ENCODE peak calls at places on chromosomes 4 and X, in ten cellular contexts. One of them, this sample, is unnamed.

GRCh38 chr4:40493160-40493559 is 136.5 kb downstream of the RBM47 start:
- DNase-seq in heart left ventricle: no peak
- DNase-seq in K562: no peak
- DNase-seq in CD8-positive, alpha-beta T cell: no peak
- DNase-seq in body of pancreas: no peak
- DNase-seq in H9: no peak
- DNase-seq in breast epithelium: no peak
- DNase-seq in AG04450: no peak
- DNase-seq in CD4-positive, alpha-beta T cell: no peak
- DNase-seq in right cardiac atrium: no peak
- DNase-seq in this sample: no peak

GRCh38 chr4:73450398-73451004 is 14.5 kb downstream of the AFP start:
- DNase-seq in heart left ventricle: peak; percentile 61
- DNase-seq in K562: peak; percentile 8
- DNase-seq in CD8-positive, alpha-beta T cell: no peak
- DNase-seq in body of pancreas: peak; percentile 57
- DNase-seq in H9: peak; percentile 35
- DNase-seq in breast epithelium: no peak
- DNase-seq in AG04450: peak; percentile 60
- DNase-seq in CD4-positive, alpha-beta T cell: no peak
- DNase-seq in right cardiac atrium: peak; percentile 87
- DNase-seq in this sample: no peak

GRCh38 chrX:40420899-40421729 is 159.7 kb upstream of the ATP6AP2 start:
- DNase-seq in heart left ventricle: peak; percentile 56
- DNase-seq in K562: no peak
- DNase-seq in CD8-positive, alpha-beta T cell: no peak
- DNase-seq in body of pancreas: no peak
- DNase-seq in H9: no peak
- DNase-seq in breast epithelium: no peak
- DNase-seq in AG04450: no peak
- DNase-seq in CD4-positive, alpha-beta T cell: no peak
- DNase-seq in right cardiac atrium: peak; percentile 74
- DNase-seq in this sample: no peak

GRCh38 chr4:80434238-80434637 is 98.7 kb downstream of the CFAP299 start:
- DNase-seq in heart left ventricle: no peak
- DNase-seq in K562: no peak
- DNase-seq in CD8-positive, alpha-beta T cell: no peak
- DNase-seq in body of pancreas: no peak
- DNase-seq in H9: no peak
- DNase-seq in breast epithelium: no peak
- DNase-seq in AG04450: peak; percentile 53
- DNase-seq in CD4-positive, alpha-beta T cell: no peak
- DNase-seq in right cardiac atrium: no peak
- DNase-seq in this sample: no peak

GRCh38 chr4:76155979-76156378 is 7.8 kb upstream of the NUP54 start:
- DNase-seq in heart left ventricle: no peak
- DNase-seq in K562: no peak
- DNase-seq in CD8-positive, alpha-beta T cell: no peak
- DNase-seq in body of pancreas: no peak
- DNase-seq in H9: no peak
- DNase-seq in breast epithelium: no peak
- DNase-seq in AG04450: no peak
- DNase-seq in CD4-positive, alpha-beta T cell: no peak
- DNase-seq in right cardiac atrium: no peak
- DNase-seq in this sample: no peak

GRCh38 chr4:97987019-97987648 is 156.1 kb downstream of the STPG2 start:
- DNase-seq in heart left ventricle: no peak
- DNase-seq in K562: no peak
- DNase-seq in CD8-positive, alpha-beta T cell: no peak
- DNase-seq in body of pancreas: no peak
- DNase-seq in H9: no peak
- DNase-seq in breast epithelium: no peak
- DNase-seq in AG04450: no peak
- DNase-seq in CD4-positive, alpha-beta T cell: no peak
- DNase-seq in right cardiac atrium: no peak
- DNase-seq in this sample: no peak

GRCh38 chrX:54529559-54530357 is at the start of gene GNL3L:
- DNase-seq in heart left ventricle: peak; percentile 92
- DNase-seq in K562: peak; percentile 92
- DNase-seq in CD8-positive, alpha-beta T cell: peak; percentile 60
- DNase-seq in body of pancreas: peak; percentile 91
- DNase-seq in H9: peak; percentile 89
- DNase-seq in breast epithelium: peak; percentile 83
- DNase-seq in AG04450: peak; percentile 61
- DNase-seq in CD4-positive, alpha-beta T cell: peak; percentile 56
- DNase-seq in right cardiac atrium: peak; percentile 96
- DNase-seq in this sample: peak; percentile 70

GRCh38 chr4:72791054-72791453 is 222.0 kb upstream of the ADAMTS3 start:
- DNase-seq in heart left ventricle: no peak
- DNase-seq in K562: no peak
- DNase-seq in CD8-positive, alpha-beta T cell: no peak
- DNase-seq in body of pancreas: no peak
- DNase-seq in H9: no peak
- DNase-seq in breast epithelium: no peak
- DNase-seq in AG04450: no peak
- DNase-seq in CD4-positive, alpha-beta T cell: no peak
- DNase-seq in right cardiac atrium: no peak
- DNase-seq in this sample: no peak

GRCh38 chr4:99816611-99817309 is at the start of gene DAPP1:
- DNase-seq in heart left ventricle: peak; percentile 60
- DNase-seq in K562: no peak
- DNase-seq in CD8-positive, alpha-beta T cell: peak; percentile 50
- DNase-seq in body of pancreas: peak; percentile 22
- DNase-seq in H9: no peak
- DNase-seq in breast epithelium: peak; percentile 61
- DNase-seq in AG04450: no peak
- DNase-seq in CD4-positive, alpha-beta T cell: peak; percentile 60
- DNase-seq in right cardiac atrium: peak; percentile 67
- DNase-seq in this sample: peak; percentile 63

GRCh38 chr4:95155759-95156451 is 392.9 kb downstream of the UNC5C start:
- DNase-seq in heart left ventricle: no peak
- DNase-seq in K562: peak; percentile 48
- DNase-seq in CD8-positive, alpha-beta T cell: no peak
- DNase-seq in body of pancreas: no peak
- DNase-seq in H9: no peak
- DNase-seq in breast epithelium: no peak
- DNase-seq in AG04450: no peak
- DNase-seq in CD4-positive, alpha-beta T cell: no peak
- DNase-seq in right cardiac atrium: no peak
- DNase-seq in this sample: no peak

GRCh38 chr4:126419266-126419665 is 1104.5 kb downstream of the FAT4 start:
- DNase-seq in heart left ventricle: no peak
- DNase-seq in K562: no peak
- DNase-seq in CD8-positive, alpha-beta T cell: no peak
- DNase-seq in body of pancreas: no peak
- DNase-seq in H9: no peak
- DNase-seq in breast epithelium: no peak
- DNase-seq in AG04450: no peak
- DNase-seq in CD4-positive, alpha-beta T cell: no peak
- DNase-seq in right cardiac atrium: no peak
- DNase-seq in this sample: no peak

GRCh38 chr4:168743576-168743975 is 246.7 kb downstream of the PALLD start:
- DNase-seq in heart left ventricle: no peak
- DNase-seq in K562: no peak
- DNase-seq in CD8-positive, alpha-beta T cell: no peak
- DNase-seq in body of pancreas: no peak
- DNase-seq in H9: no peak
- DNase-seq in breast epithelium: no peak
- DNase-seq in AG04450: peak; percentile 74
- DNase-seq in CD4-positive, alpha-beta T cell: no peak
- DNase-seq in right cardiac atrium: no peak
- DNase-seq in this sample: no peak

GRCh38 chr4:47716017-47716416 is 121.8 kb downstream of the CORIN start:
- DNase-seq in heart left ventricle: no peak
- DNase-seq in K562: no peak
- DNase-seq in CD8-positive, alpha-beta T cell: no peak
- DNase-seq in body of pancreas: no peak
- DNase-seq in H9: no peak
- DNase-seq in breast epithelium: no peak
- DNase-seq in AG04450: no peak
- DNase-seq in CD4-positive, alpha-beta T cell: no peak
- DNase-seq in right cardiac atrium: no peak
- DNase-seq in this sample: no peak

DNA sequence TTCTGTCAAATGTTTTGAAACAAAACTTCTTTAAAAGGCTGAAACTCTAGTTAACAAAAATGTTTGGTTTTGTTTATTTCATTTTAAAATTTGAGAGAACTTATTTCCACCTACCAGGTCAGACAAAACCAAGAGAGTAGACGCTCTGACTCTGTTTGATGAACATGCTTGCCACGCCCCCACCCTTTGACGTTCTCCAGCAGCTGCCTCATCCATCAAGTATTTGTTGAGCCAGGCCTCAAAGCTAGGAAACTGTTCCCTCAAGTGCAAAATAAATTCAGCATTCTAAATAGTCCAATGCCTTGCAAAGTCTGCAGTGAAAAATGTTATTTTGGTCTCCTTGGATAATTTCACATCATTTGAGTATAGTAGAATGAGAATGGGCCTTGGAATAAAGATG is 121.6 kb downstream of the GUCY2F start:
- DNase-seq in heart left ventricle: no peak
- DNase-seq in K562: no peak
- DNase-seq in CD8-positive, alpha-beta T cell: no peak
- DNase-seq in body of pancreas: no peak
- DNase-seq in H9: no peak
- DNase-seq in breast epithelium: no peak
- DNase-seq in AG04450: no peak
- DNase-seq in CD4-positive, alpha-beta T cell: no peak
- DNase-seq in right cardiac atrium: no peak
- DNase-seq in this sample: no peak
- H3K9me3 ChIP-seq in heart left ventricle: peaks cover 11% of the 10 kb centered on the region
- H3K9me3 ChIP-seq in K562: no peaks in the 10 kb centered on the region
- H3K9me3 ChIP-seq in CD8-positive, alpha-beta T cell: no peaks in the 10 kb centered on the region
- H3K9me3 ChIP-seq in body of pancreas: no peaks in the 10 kb centered on the region
- H3K9me3 ChIP-seq in H9: no peaks in the 10 kb centered on the region
- H3K9me3 ChIP-seq in breast epithelium: peaks cover 11% of the 10 kb centered on the region
- H3K9me3 ChIP-seq in AG04450: no peaks in the 10 kb centered on the region
- H3K9me3 ChIP-seq in CD4-positive, alpha-beta T cell: no peaks in the 10 kb centered on the region
- H3K9me3 ChIP-seq in right cardiac atrium: no peaks in the 10 kb centered on the region
- H3K9me3 ChIP-seq in this sample: no peaks in the 10 kb centered on the region

DNA sequence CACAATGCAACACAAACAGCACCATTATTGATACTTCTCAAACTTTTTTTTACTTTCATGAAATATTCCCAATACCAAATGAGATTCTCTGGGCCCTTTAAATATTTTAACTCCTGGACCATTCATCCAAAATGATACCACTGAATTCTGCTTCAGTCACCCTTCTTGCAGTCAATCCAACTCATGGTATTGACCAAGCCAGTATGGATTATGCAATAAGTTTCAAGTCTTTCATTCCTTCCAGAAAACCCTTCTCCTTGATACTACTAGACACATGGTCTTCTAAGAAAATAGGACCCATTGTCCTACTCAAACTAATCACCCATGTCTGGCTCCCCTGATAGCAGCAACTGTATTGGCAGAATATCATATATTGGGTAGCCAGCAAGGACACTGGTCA is 23.0 kb downstream of the ZNF721 start:
- DNase-seq in heart left ventricle: no peak
- DNase-seq in K562: no peak
- DNase-seq in CD8-positive, alpha-beta T cell: no peak
- DNase-seq in body of pancreas: no peak
- DNase-seq in H9: no peak
- DNase-seq in breast epithelium: no peak
- DNase-seq in AG04450: no peak
- DNase-seq in CD4-positive, alpha-beta T cell: no peak
- DNase-seq in right cardiac atrium: no peak
- DNase-seq in this sample: no peak
- H3K9me3 ChIP-seq in heart left ventricle: no peaks in the 10 kb centered on the region
- H3K9me3 ChIP-seq in K562: peaks cover 7% of the 10 kb centered on the region
- H3K9me3 ChIP-seq in CD8-positive, alpha-beta T cell: peaks cover 27% of the 10 kb centered on the region
- H3K9me3 ChIP-seq in body of pancreas: no peaks in the 10 kb centered on the region
- H3K9me3 ChIP-seq in H9: no peaks in the 10 kb centered on the region
- H3K9me3 ChIP-seq in breast epithelium: peaks cover 13% of the 10 kb centered on the region
- H3K9me3 ChIP-seq in AG04450: peaks cover 26% of the 10 kb centered on the region
- H3K9me3 ChIP-seq in CD4-positive, alpha-beta T cell: peaks cover 63% of the 10 kb centered on the region
- H3K9me3 ChIP-seq in right cardiac atrium: no peaks in the 10 kb centered on the region
- H3K9me3 ChIP-seq in this sample: peaks cover 30% of the 10 kb centered on the region

GRCh38 chr4:190020790-190021717 is 6.0 kb downstream of the FRG2 start:
- DNase-seq in heart left ventricle: peak; percentile 62
- DNase-seq in K562: peak; percentile 50
- DNase-seq in CD8-positive, alpha-beta T cell: no peak
- DNase-seq in body of pancreas: peak; percentile 74
- DNase-seq in H9: peak; percentile 79
- DNase-seq in breast epithelium: no peak
- DNase-seq in AG04450: no peak
- DNase-seq in CD4-positive, alpha-beta T cell: no peak
- DNase-seq in right cardiac atrium: peak; percentile 66
- DNase-seq in this sample: no peak
- H3K9me3 ChIP-seq in heart left ventricle: no peaks in the 10 kb centered on the region
- H3K9me3 ChIP-seq in K562: no peaks in the 10 kb centered on the region
- H3K9me3 ChIP-seq in CD8-positive, alpha-beta T cell: no peaks in the 10 kb centered on the region
- H3K9me3 ChIP-seq in body of pancreas: no peaks in the 10 kb centered on the region
- H3K9me3 ChIP-seq in H9: peaks cover 20% of the 10 kb centered on the region
- H3K9me3 ChIP-seq in breast epithelium: no peaks in the 10 kb centered on the region
- H3K9me3 ChIP-seq in AG04450: peaks cover 23% of the 10 kb centered on the region
- H3K9me3 ChIP-seq in CD4-positive, alpha-beta T cell: no peaks in the 10 kb centered on the region
- H3K9me3 ChIP-seq in right cardiac atrium: no peaks in the 10 kb centered on the region
- H3K9me3 ChIP-seq in this sample: no peaks in the 10 kb centered on the region

GRCh38 chrX:65846974-65847373 is 179.5 kb downstream of the MSN start:
- DNase-seq in heart left ventricle: no peak
- DNase-seq in K562: no peak
- DNase-seq in CD8-positive, alpha-beta T cell: no peak
- DNase-seq in body of pancreas: no peak
- DNase-seq in H9: no peak
- DNase-seq in breast epithelium: no peak
- DNase-seq in AG04450: no peak
- DNase-seq in CD4-positive, alpha-beta T cell: no peak
- DNase-seq in right cardiac atrium: no peak
- DNase-seq in this sample: no peak
- H3K9me3 ChIP-seq in heart left ventricle: no peaks in the 10 kb centered on the region
- H3K9me3 ChIP-seq in K562: no peaks in the 10 kb centered on the region
- H3K9me3 ChIP-seq in CD8-positive, alpha-beta T cell: no peaks in the 10 kb centered on the region
- H3K9me3 ChIP-seq in body of pancreas: no peaks in the 10 kb centered on the region
- H3K9me3 ChIP-seq in H9: peaks cover 45% of the 10 kb centered on the region
- H3K9me3 ChIP-seq in breast epithelium: no peaks in the 10 kb centered on the region
- H3K9me3 ChIP-seq in AG04450: no peaks in the 10 kb centered on the region
- H3K9me3 ChIP-seq in CD4-positive, alpha-beta T cell: no peaks in the 10 kb centered on the region
- H3K9me3 ChIP-seq in right cardiac atrium: no peaks in the 10 kb centered on the region
- H3K9me3 ChIP-seq in this sample: no peaks in the 10 kb centered on the region

DNA sequence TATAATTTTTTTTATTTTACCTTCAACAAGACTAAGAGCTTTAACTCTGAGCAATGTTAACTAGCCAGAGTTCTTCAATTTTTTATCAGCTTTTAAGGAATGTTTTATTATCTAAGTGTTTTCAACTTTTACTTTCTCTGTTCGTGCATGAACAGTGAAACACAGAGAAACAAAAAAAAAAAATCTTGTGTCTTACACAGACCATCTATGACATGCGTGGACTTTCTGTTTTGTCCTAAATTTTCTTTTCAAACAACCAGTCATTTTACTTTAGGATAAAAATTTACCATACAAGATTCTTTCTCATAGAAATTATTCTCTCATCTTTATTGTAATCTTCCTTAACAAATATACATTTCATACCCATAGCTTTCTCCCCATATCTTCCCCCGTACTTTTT is 731.9 kb upstream of the PCDH10 start:
- DNase-seq in heart left ventricle: no peak
- DNase-seq in K562: no peak
- DNase-seq in CD8-positive, alpha-beta T cell: no peak
- DNase-seq in body of pancreas: no peak
- DNase-seq in H9: no peak
- DNase-seq in breast epithelium: no peak
- DNase-seq in AG04450: no peak
- DNase-seq in CD4-positive, alpha-beta T cell: no peak
- DNase-seq in right cardiac atrium: no peak
- DNase-seq in this sample: no peak
- H3K9me3 ChIP-seq in heart left ventricle: no peaks in the 10 kb centered on the region
- H3K9me3 ChIP-seq in K562: no peaks in the 10 kb centered on the region
- H3K9me3 ChIP-seq in CD8-positive, alpha-beta T cell: no peaks in the 10 kb centered on the region
- H3K9me3 ChIP-seq in body of pancreas: no peaks in the 10 kb centered on the region
- H3K9me3 ChIP-seq in H9: peaks cover 20% of the 10 kb centered on the region
- H3K9me3 ChIP-seq in breast epithelium: no peaks in the 10 kb centered on the region
- H3K9me3 ChIP-seq in AG04450: no peaks in the 10 kb centered on the region
- H3K9me3 ChIP-seq in CD4-positive, alpha-beta T cell: no peaks in the 10 kb centered on the region
- H3K9me3 ChIP-seq in right cardiac atrium: no peaks in the 10 kb centered on the region
- H3K9me3 ChIP-seq in this sample: no peaks in the 10 kb centered on the region

This sample was measured in T-helper 17 cell.